ENCODE peak calls at places on chromosome 1, in eight cellular contexts. V, R, I, T, E, Y, U and F are unnamed samples.

GRCh38 chr1:31751822-31752241 is 12.3 kb downstream of the ADGRB2 start:
- DNase-seq in V (no peak), R (no peak), I (no peak), T (no peak), E (no peak), Y (no peak), U (no peak), F (no peak)

GRCh38 chr1:166089804-166090203 is 77.0 kb downstream of the FAM78B start:
- DNase-seq in V (no peak), R (no peak), I (no peak), T (no peak), E (no peak), Y (no peak), U (no peak), F (no peak)

GRCh38 chr1:147169840-147170674 is 2.2 kb downstream of the PRKAB2 start:
- DNase-seq in V (no peak), R (no peak), I (no peak), T (no peak), E (no peak), Y (no peak), U (no peak), F (no peak)

GRCh38 chr1:79042117-79042516 is 35.6 kb upstream of the ADGRL4 start:
- DNase-seq in V (no peak), R (no peak), I (peak), T (no peak), E (peak), Y (no peak), U (peak), F (no peak)

GRCh38 chr1:241482761-241483250 is 36.7 kb downstream of the FH start:
- DNase-seq in V (no peak), R (no peak), I (peak), T (no peak), E (peak), Y (no peak), U (peak), F (no peak)

GRCh38 chr1:198497326-198498220 is 42.9 kb downstream of the ATP6V1G3 start:
- DNase-seq in V (no peak), R (no peak), I (peak), T (no peak), E (peak), Y (no peak), U (peak), F (no peak)

GRCh38 chr1:101148987-101149386 is 87.8 kb upstream of the S1PR1 start:
- DNase-seq in V (no peak), R (no peak), I (peak), T (no peak), E (peak), Y (no peak), U (peak), F (no peak)

GRCh38 chr1:38025664-38026063 is 13.1 kb downstream of the UTP11 start:
- DNase-seq in V (no peak), R (peak), I (no peak), T (no peak), E (no peak), Y (no peak), U (no peak), F (no peak)